ENCODE peak calls at places on chromosomes 1 and 21, in nine cellular contexts. One of them, this sample, is unnamed.

GRCh38 chr21:25887166-25887565 is 152.4 kb downstream of the GABPA start:
- DNase-seq in brain microvascular endothelial cell: no peak
- DNase-seq in coronary artery: no peak
- DNase-seq in HFF-Myc: no peak
- DNase-seq in CD8-positive, alpha-beta T cell: no peak
- DNase-seq in cardiac fibroblast: peak; percentile 31
- DNase-seq in endothelial cell: no peak
- DNase-seq in prostate gland: no peak
- DNase-seq in PC-3: peak; percentile 19
- DNase-seq in this sample: no peak

GRCh38 chr1:52162947-52163346 is 21.1 kb downstream of the ZFYVE9 start:
- DNase-seq in cardiac fibroblast: no peak
- DNase-seq in brain microvascular endothelial cell: no peak
- DNase-seq in coronary artery: no peak
- DNase-seq in prostate gland: no peak
- DNase-seq in endothelial cell: no peak
- DNase-seq in PC-3: no peak
- DNase-seq in CD8-positive, alpha-beta T cell: no peak
- DNase-seq in HFF-Myc: no peak
- DNase-seq in this sample: no peak

GRCh38 chr1:211609120-211610024 is 30.4 kb upstream of the SLC30A1 start:
- DNase-seq in brain microvascular endothelial cell: no peak
- DNase-seq in CD8-positive, alpha-beta T cell: no peak
- DNase-seq in PC-3: no peak
- DNase-seq in endothelial cell: no peak
- DNase-seq in prostate gland: no peak
- DNase-seq in cardiac fibroblast: peak; percentile 42
- DNase-seq in coronary artery: no peak
- DNase-seq in HFF-Myc: no peak
- DNase-seq in this sample: no peak

GRCh38 chr21:39463308-39463707 is 11.5 kb downstream of the SH3BGR start:
- DNase-seq in endothelial cell: no peak
- DNase-seq in coronary artery: no peak
- DNase-seq in prostate gland: no peak
- DNase-seq in CD8-positive, alpha-beta T cell: no peak
- DNase-seq in cardiac fibroblast: no peak
- DNase-seq in PC-3: no peak
- DNase-seq in HFF-Myc: no peak
- DNase-seq in brain microvascular endothelial cell: no peak
- DNase-seq in this sample: no peak

GRCh38 chr21:45355573-45355972 is 49.4 kb upstream of the COL18A1 start:
- DNase-seq in PC-3: no peak
- DNase-seq in cardiac fibroblast: no peak
- DNase-seq in HFF-Myc: no peak
- DNase-seq in prostate gland: no peak
- DNase-seq in brain microvascular endothelial cell: no peak
- DNase-seq in endothelial cell: no peak
- DNase-seq in CD8-positive, alpha-beta T cell: no peak
- DNase-seq in coronary artery: no peak
- DNase-seq in this sample: no peak

GRCh38 chr1:67540025-67540732 is 110.0 kb upstream of the SERBP1 start:
- DNase-seq in CD8-positive, alpha-beta T cell: no peak
- DNase-seq in HFF-Myc: no peak
- DNase-seq in PC-3: no peak
- DNase-seq in prostate gland: no peak
- DNase-seq in endothelial cell: no peak
- DNase-seq in coronary artery: no peak
- DNase-seq in cardiac fibroblast: no peak
- DNase-seq in brain microvascular endothelial cell: no peak
- DNase-seq in this sample: no peak

GRCh38 chr1:225981714-225982113 is 17.4 kb downstream of the SDE2 start:
- DNase-seq in PC-3: no peak
- DNase-seq in endothelial cell: no peak
- DNase-seq in brain microvascular endothelial cell: no peak
- DNase-seq in prostate gland: no peak
- DNase-seq in cardiac fibroblast: no peak
- DNase-seq in HFF-Myc: no peak
- DNase-seq in CD8-positive, alpha-beta T cell: no peak
- DNase-seq in coronary artery: no peak
- DNase-seq in this sample: no peak

GRCh38 chr1:152444045-152444444 is 30.0 kb upstream of the CRNN start:
- DNase-seq in cardiac fibroblast: no peak
- DNase-seq in coronary artery: no peak
- DNase-seq in brain microvascular endothelial cell: no peak
- DNase-seq in CD8-positive, alpha-beta T cell: no peak
- DNase-seq in prostate gland: no peak
- DNase-seq in endothelial cell: no peak
- DNase-seq in HFF-Myc: no peak
- DNase-seq in PC-3: no peak
- DNase-seq in this sample: no peak

GRCh38 chr1:245790441-245790840 is 635.7 kb downstream of the KIF26B start:
- DNase-seq in brain microvascular endothelial cell: peak; percentile 9
- DNase-seq in HFF-Myc: no peak
- DNase-seq in prostate gland: no peak
- DNase-seq in coronary artery: no peak
- DNase-seq in CD8-positive, alpha-beta T cell: no peak
- DNase-seq in cardiac fibroblast: peak; percentile 62
- DNase-seq in endothelial cell: no peak
- DNase-seq in PC-3: no peak
- DNase-seq in this sample: no peak

GRCh38 chr1:184424945-184425344 is 38.1 kb downstream of the C1orf21 start:
- DNase-seq in prostate gland: no peak
- DNase-seq in endothelial cell: no peak
- DNase-seq in brain microvascular endothelial cell: no peak
- DNase-seq in HFF-Myc: no peak
- DNase-seq in cardiac fibroblast: no peak
- DNase-seq in PC-3: no peak
- DNase-seq in CD8-positive, alpha-beta T cell: no peak
- DNase-seq in coronary artery: no peak
- DNase-seq in this sample: no peak

GRCh38 chr1:226820935-226821718 is 49.3 kb upstream of the PSEN2 start:
- DNase-seq in prostate gland: peak; percentile 24
- DNase-seq in brain microvascular endothelial cell: peak; percentile 91
- DNase-seq in cardiac fibroblast: peak; percentile 97
- DNase-seq in CD8-positive, alpha-beta T cell: no peak
- DNase-seq in PC-3: peak; percentile 97
- DNase-seq in endothelial cell: no peak
- DNase-seq in HFF-Myc: peak; percentile 99
- DNase-seq in coronary artery: peak; percentile 84
- DNase-seq in this sample: no peak

GRCh38 chr21:18424250-18424649 is 20.7 kb upstream of the TMPRSS15 start:
- DNase-seq in cardiac fibroblast: no peak
- DNase-seq in endothelial cell: no peak
- DNase-seq in prostate gland: no peak
- DNase-seq in PC-3: no peak
- DNase-seq in HFF-Myc: no peak
- DNase-seq in coronary artery: no peak
- DNase-seq in CD8-positive, alpha-beta T cell: no peak
- DNase-seq in brain microvascular endothelial cell: no peak
- DNase-seq in this sample: no peak

GRCh38 chr1:1602941-1603506 is 3.1 kb upstream of the FNDC10 start:
- DNase-seq in HFF-Myc: no peak
- DNase-seq in brain microvascular endothelial cell: no peak
- DNase-seq in PC-3: no peak
- DNase-seq in CD8-positive, alpha-beta T cell: no peak
- DNase-seq in prostate gland: no peak
- DNase-seq in endothelial cell: no peak
- DNase-seq in coronary artery: no peak
- DNase-seq in cardiac fibroblast: no peak
- DNase-seq in this sample: no peak

GRCh38 chr1:235027076-235027861 is 101.4 kb downstream of the TOMM20 start:
- DNase-seq in cardiac fibroblast: no peak
- DNase-seq in PC-3: no peak
- DNase-seq in endothelial cell: no peak
- DNase-seq in brain microvascular endothelial cell: no peak
- DNase-seq in prostate gland: no peak
- DNase-seq in CD8-positive, alpha-beta T cell: no peak
- DNase-seq in HFF-Myc: no peak
- DNase-seq in coronary artery: no peak
- DNase-seq in this sample: no peak

GRCh38 chr1:72371259-72372035 is 89.1 kb upstream of the NEGR1 start:
- DNase-seq in HFF-Myc: no peak
- DNase-seq in brain microvascular endothelial cell: no peak
- DNase-seq in coronary artery: no peak
- DNase-seq in prostate gland: no peak
- DNase-seq in cardiac fibroblast: no peak
- DNase-seq in CD8-positive, alpha-beta T cell: no peak
- DNase-seq in endothelial cell: no peak
- DNase-seq in PC-3: peak; percentile 87
- DNase-seq in this sample: no peak

GRCh38 chr1:1183833-1184775 is 10.4 kb downstream of the TTLL10 start:
- DNase-seq in endothelial cell: no peak
- DNase-seq in PC-3: no peak
- DNase-seq in cardiac fibroblast: no peak
- DNase-seq in brain microvascular endothelial cell: no peak
- DNase-seq in CD8-positive, alpha-beta T cell: no peak
- DNase-seq in prostate gland: no peak
- DNase-seq in coronary artery: no peak
- DNase-seq in HFF-Myc: no peak
- DNase-seq in this sample: no peak

GRCh38 chr1:110872745-110873435 is at the start of gene CD53:
- DNase-seq in brain microvascular endothelial cell: no peak
- DNase-seq in prostate gland: no peak
- DNase-seq in HFF-Myc: no peak
- DNase-seq in CD8-positive, alpha-beta T cell: peak; percentile 62
- DNase-seq in coronary artery: no peak
- DNase-seq in endothelial cell: no peak
- DNase-seq in PC-3: no peak
- DNase-seq in cardiac fibroblast: no peak
- DNase-seq in this sample: no peak

GRCh38 chr1:229620876-229621275 is 5.0 kb downstream of the TAF5L start:
- DNase-seq in brain microvascular endothelial cell: no peak
- DNase-seq in cardiac fibroblast: peak; percentile 91
- DNase-seq in CD8-positive, alpha-beta T cell: no peak
- DNase-seq in prostate gland: no peak
- DNase-seq in endothelial cell: no peak
- DNase-seq in HFF-Myc: no peak
- DNase-seq in PC-3: no peak
- DNase-seq in coronary artery: no peak
- DNase-seq in this sample: no peak

GRCh38 chr1:212645563-212646543 is 37.3 kb downstream of the ATF3 start:
- DNase-seq in CD8-positive, alpha-beta T cell: no peak
- DNase-seq in brain microvascular endothelial cell: no peak
- DNase-seq in prostate gland: no peak
- DNase-seq in endothelial cell: no peak
- DNase-seq in HFF-Myc: no peak
- DNase-seq in cardiac fibroblast: no peak
- DNase-seq in coronary artery: no peak
- DNase-seq in PC-3: no peak
- DNase-seq in this sample: no peak

GRCh38 chr1:22709227-22709626 is 1.4 kb upstream of the EPHB2 start:
- DNase-seq in cardiac fibroblast: peak; percentile 10
- DNase-seq in HFF-Myc: no peak
- DNase-seq in PC-3: no peak
- DNase-seq in brain microvascular endothelial cell: no peak
- DNase-seq in prostate gland: no peak
- DNase-seq in coronary artery: no peak
- DNase-seq in endothelial cell: peak; percentile 31
- DNase-seq in CD8-positive, alpha-beta T cell: no peak
- DNase-seq in this sample: no peak
- TF ChIP-seq CTCF in cardiac fibroblast: peak; percentile 21
- TF ChIP-seq CTCF in HFF-Myc: peak; percentile 54
- TF ChIP-seq CTCF in PC-3: peak; percentile 42
- TF ChIP-seq CTCF in brain microvascular endothelial cell: peak; percentile 69
- TF ChIP-seq CTCF in prostate gland: no peak
- TF ChIP-seq CTCF in coronary artery: no peak
- TF ChIP-seq CTCF in endothelial cell: peak; percentile 35
- TF ChIP-seq CTCF in CD8-positive, alpha-beta T cell: no peak
- TF ChIP-seq CTCF in this sample: peak; percentile 62

GRCh38 chr1:156860113-156860638 is 489 bp upstream of the NTRK1 start:
- DNase-seq in coronary artery: no peak
- DNase-seq in PC-3: peak; percentile 65
- DNase-seq in cardiac fibroblast: peak; percentile 59
- DNase-seq in HFF-Myc: no peak
- DNase-seq in endothelial cell: peak; percentile 68
- DNase-seq in brain microvascular endothelial cell: peak; percentile 23
- DNase-seq in CD8-positive, alpha-beta T cell: peak; percentile 61
- DNase-seq in prostate gland: peak; percentile 14
- DNase-seq in this sample: no peak
- TF ChIP-seq CTCF in coronary artery: peak; percentile 53
- TF ChIP-seq CTCF in PC-3: peak; percentile 96
- TF ChIP-seq CTCF in cardiac fibroblast: peak; percentile 81
- TF ChIP-seq CTCF in HFF-Myc: peak; percentile 82
- TF ChIP-seq CTCF in endothelial cell: peak; percentile 69
- TF ChIP-seq CTCF in brain microvascular endothelial cell: peak; percentile 83
- TF ChIP-seq CTCF in CD8-positive, alpha-beta T cell: peak; percentile 79
- TF ChIP-seq CTCF in prostate gland: peak; percentile 66
- TF ChIP-seq CTCF in this sample: peak; percentile 86

GRCh38 chr21:38358098-38358497 is 101.3 kb downstream of the KCNJ15 start:
- DNase-seq in coronary artery: no peak
- DNase-seq in CD8-positive, alpha-beta T cell: no peak
- DNase-seq in HFF-Myc: no peak
- DNase-seq in cardiac fibroblast: no peak
- DNase-seq in endothelial cell: no peak
- DNase-seq in prostate gland: no peak
- DNase-seq in PC-3: no peak
- DNase-seq in brain microvascular endothelial cell: no peak
- DNase-seq in this sample: no peak

GRCh38 chr21:38354231-38354630 is 97.4 kb downstream of the KCNJ15 start:
- DNase-seq in HFF-Myc: no peak
- DNase-seq in PC-3: no peak
- DNase-seq in coronary artery: no peak
- DNase-seq in cardiac fibroblast: no peak
- DNase-seq in brain microvascular endothelial cell: no peak
- DNase-seq in CD8-positive, alpha-beta T cell: no peak
- DNase-seq in prostate gland: no peak
- DNase-seq in endothelial cell: no peak
- DNase-seq in this sample: no peak

GRCh38 chr21:38356898-38357297 is 100.1 kb downstream of the KCNJ15 start:
- DNase-seq in HFF-Myc: no peak
- DNase-seq in brain microvascular endothelial cell: no peak
- DNase-seq in endothelial cell: no peak
- DNase-seq in prostate gland: no peak
- DNase-seq in cardiac fibroblast: no peak
- DNase-seq in CD8-positive, alpha-beta T cell: no peak
- DNase-seq in coronary artery: no peak
- DNase-seq in PC-3: no peak
- DNase-seq in this sample: no peak

GRCh38 chr21:38355353-38355752 is 98.6 kb downstream of the KCNJ15 start:
- DNase-seq in prostate gland: no peak
- DNase-seq in CD8-positive, alpha-beta T cell: no peak
- DNase-seq in cardiac fibroblast: no peak
- DNase-seq in PC-3: no peak
- DNase-seq in endothelial cell: no peak
- DNase-seq in coronary artery: no peak
- DNase-seq in brain microvascular endothelial cell: no peak
- DNase-seq in HFF-Myc: no peak
- DNase-seq in this sample: no peak

GRCh38 chr21:38355992-38356781 is 99.4 kb downstream of the KCNJ15 start:
- DNase-seq in prostate gland: peak; percentile 68
- DNase-seq in CD8-positive, alpha-beta T cell: peak; percentile 61
- DNase-seq in endothelial cell: peak; percentile 91
- DNase-seq in cardiac fibroblast: peak; percentile 78
- DNase-seq in brain microvascular endothelial cell: peak; percentile 65
- DNase-seq in PC-3: peak; percentile 87
- DNase-seq in coronary artery: peak; percentile 83
- DNase-seq in HFF-Myc: peak; percentile 50
- DNase-seq in this sample: peak; percentile 87
- TF ChIP-seq CTCF in prostate gland: peak; percentile 97
- TF ChIP-seq CTCF in CD8-positive, alpha-beta T cell: peak; percentile 68
- TF ChIP-seq CTCF in endothelial cell: peak; percentile 92
- TF ChIP-seq CTCF in cardiac fibroblast: peak; percentile 98
- TF ChIP-seq CTCF in brain microvascular endothelial cell: peak; percentile 99
- TF ChIP-seq CTCF in PC-3: peak; percentile 97
- TF ChIP-seq CTCF in coronary artery: peak; percentile 93
- TF ChIP-seq CTCF in HFF-Myc: peak; percentile 99
- TF ChIP-seq CTCF in this sample: peak; percentile 98

GRCh38 chr21:31537872-31538576 is 121.5 kb upstream of the SOD1 start:
- DNase-seq in cardiac fibroblast: no peak
- DNase-seq in CD8-positive, alpha-beta T cell: no peak
- DNase-seq in PC-3: no peak
- DNase-seq in coronary artery: no peak
- DNase-seq in brain microvascular endothelial cell: no peak
- DNase-seq in endothelial cell: peak; percentile 45
- DNase-seq in prostate gland: no peak
- DNase-seq in HFF-Myc: no peak
- DNase-seq in this sample: no peak
- TF ChIP-seq CTCF in cardiac fibroblast: no peak
- TF ChIP-seq CTCF in CD8-positive, alpha-beta T cell: no peak
- TF ChIP-seq CTCF in PC-3: peak; percentile 47
- TF ChIP-seq CTCF in coronary artery: no peak
- TF ChIP-seq CTCF in brain microvascular endothelial cell: peak; percentile 44
- TF ChIP-seq CTCF in endothelial cell: peak; percentile 66
- TF ChIP-seq CTCF in prostate gland: no peak
- TF ChIP-seq CTCF in HFF-Myc: peak; percentile 10
- TF ChIP-seq CTCF in this sample: peak; percentile 67

This sample was measured in type B pancreatic cell.